ENCODE peak calls at places on chromosomes 1 and 21, in nine cellular contexts. L, N, B, M, R, S, Q, F and T are unnamed samples.

GRCh38 chr1:243542726-243543415 is 287.0 kb downstream of the SDCCAG8 start:
- DNase-seq in M (no peak), L (no peak), N (no peak), Q (no peak), B (no peak), F (no peak), S (no peak), R (no peak), T (no peak)

GRCh38 chr1:192167941-192168685 is 9.9 kb downstream of the RGS18 start:
- DNase-seq in B (no peak), M (no peak), R (no peak), Q (no peak), F (no peak), S (no peak), L (no peak), N (no peak), T (no peak)

GRCh38 chr1:234490789-234491479 is 12.0 kb upstream of the TARBP1 start:
- DNase-seq in R (no peak), N (no peak), Q (no peak), B (no peak), F (no peak), S (no peak), L (no peak), M (no peak), T (no peak)

GRCh38 chr1:234726359-234726836 is 116.4 kb upstream of the IRF2BP2 start:
- DNase-seq in R (no peak), M (no peak), N (peak), Q (no peak), F (no peak), B (no peak), L (no peak), S (no peak), T (no peak)

GRCh38 chr1:60573726-60574409 is 500.3 kb upstream of the C1orf87 start:
- DNase-seq in M (no peak), B (no peak), N (no peak), Q (no peak), L (no peak), R (no peak), F (no peak), S (no peak), T (no peak)

GRCh38 chr1:19735419-19736127 is 64.1 kb downstream of the TMCO4 start:
- DNase-seq in F (no peak), Q (no peak), L (peak), N (peak), S (no peak), M (peak), R (no peak), B (peak), T (no peak)

GRCh38 chr1:54645806-54646676 is 4.5 kb downstream of the MROH7 start:
- DNase-seq in R (no peak), M (peak), Q (no peak), S (no peak), L (no peak), N (peak), B (peak), F (no peak), T (no peak)

GRCh38 chr1:201375169-201375568 is 2.3 kb downstream of the TNNT2 start:
- DNase-seq in R (no peak), Q (no peak), S (no peak), M (no peak), B (no peak), L (no peak), F (no peak), N (no peak), T (no peak)

GRCh38 chr1:198751741-198752140 is 112.9 kb downstream of the PTPRC start:
- DNase-seq in S (no peak), L (no peak), R (no peak), N (no peak), F (no peak), Q (no peak), M (no peak), B (no peak), T (no peak)

GRCh38 chr1:167522246-167522645 is 3.9 kb upstream of the CD247 start:
- DNase-seq in N (no peak), F (no peak), L (no peak), R (no peak), S (no peak), M (no peak), B (no peak), Q (no peak), T (no peak)

GRCh38 chr1:8276173-8276914 is 41.6 kb upstream of the SLC45A1 start:
- DNase-seq in N (no peak), B (no peak), L (no peak), Q (no peak), M (no peak), S (no peak), F (no peak), R (no peak), T (no peak)

GRCh38 chr1:177256153-177256814 is 85.5 kb downstream of the BRINP2 start:
- DNase-seq in Q (peak), S (no peak), M (peak), R (no peak), L (peak), B (peak), N (peak), F (no peak), T (no peak)

GRCh38 chr1:61552630-61553029 is 172.3 kb downstream of the TM2D1 start:
- DNase-seq in R (no peak), M (peak), N (no peak), L (no peak), B (no peak), S (no peak), F (no peak), Q (no peak), T (no peak)

GRCh38 chr1:208238710-208239517 is 5.3 kb downstream of the PLXNA2 start:
- DNase-seq in S (peak), F (no peak), R (peak), M (no peak), B (no peak), Q (no peak), L (no peak), N (no peak), T (no peak)

GRCh38 chr1:42266253-42267135 is 68.5 kb downstream of the FOXJ3 start:
- DNase-seq in R (no peak), B (no peak), F (no peak), L (peak), N (no peak), Q (no peak), S (no peak), M (no peak), T (no peak)

GRCh38 chr1:20051218-20051829 is 18.7 kb upstream of the PLA2G5 start:
- DNase-seq in M (no peak), L (no peak), S (no peak), R (no peak), F (no peak), N (no peak), Q (no peak), B (no peak), T (no peak)

GRCh38 chr1:22376976-22377375 is 74.7 kb upstream of the ZBTB40 start:
- DNase-seq in R (no peak), M (no peak), F (no peak), Q (no peak), B (no peak), N (no peak), S (no peak), L (no peak), T (no peak)

GRCh38 chr1:200963076-200963475 is 60.4 kb downstream of the KIF21B start:
- DNase-seq in F (no peak), B (no peak), N (no peak), L (no peak), R (no peak), S (no peak), Q (no peak), M (no peak), T (no peak)

GRCh38 chr1:246372502-246372901 is 134.6 kb downstream of the SMYD3 start:
- DNase-seq in N (peak), L (no peak), B (no peak), S (no peak), Q (no peak), M (no peak), R (no peak), F (no peak), T (no peak)

GRCh38 chr21:42063578-42064521 is 7.3 kb upstream of the UMODL1 start:
- DNase-seq in N (no peak), B (peak), S (no peak), M (no peak), R (peak), L (no peak), Q (no peak), F (peak), T (no peak)

GRCh38 chr1:221777434-221778072 is 35.7 kb upstream of the DUSP10 start:
- DNase-seq in B (no peak), F (no peak), M (no peak), R (no peak), L (no peak), Q (no peak), N (no peak), S (no peak), T (peak)

GRCh38 chr1:11058595-11059165 is 1.1 kb downstream of the SRM start:
- DNase-seq in R (no peak), M (no peak), F (no peak), N (no peak), S (no peak), L (no peak), B (peak), Q (no peak), T (no peak)

GRCh38 chr1:172144445-172145060 is 275.9 kb upstream of the C1orf105 start:
- DNase-seq in S (peak), F (no peak), N (peak), M (peak), Q (no peak), L (no peak), R (no peak), B (peak), T (no peak)

GRCh38 chr1:99305626-99306025 is 41.3 kb downstream of the PLPPR4 start:
- DNase-seq in L (no peak), Q (no peak), R (no peak), N (no peak), F (no peak), B (no peak), M (no peak), S (no peak), T (no peak)

GRCh38 chr1:2003564-2004131 is at the start of gene CFAP74:
- DNase-seq in F (no peak), N (no peak), R (peak), L (no peak), Q (peak), S (no peak), M (no peak), B (no peak), T (no peak)

GRCh38 chr1:20089328-20090077 is 19.5 kb downstream of the PLA2G5 start:
- DNase-seq in M (no peak), Q (no peak), N (no peak), S (no peak), R (no peak), B (no peak), L (no peak), F (no peak), T (no peak)

GRCh38 chr1:99326215-99326949 is 62.1 kb downstream of the PLPPR4 start:
- DNase-seq in M (no peak), B (no peak), N (no peak), S (no peak), L (no peak), F (no peak), R (no peak), Q (no peak), T (no peak)

GRCh38 chr1:15411593-15412487 is 2.2 kb downstream of the EFHD2 start:
- DNase-seq in S (no peak), L (no peak), F (no peak), Q (no peak), R (no peak), B (peak), M (peak), N (no peak), T (peak)

GRCh38 chr21:36126166-36126565 is 8.7 kb upstream of the CBR3 start:
- DNase-seq in S (no peak), L (no peak), M (no peak), N (no peak), Q (no peak), B (no peak), R (no peak), F (no peak), T (no peak)

GRCh38 chr21:25298512-25299491 is 308.5 kb downstream of the MRPL39 start:
- DNase-seq in F (no peak), R (no peak), N (no peak), B (no peak), S (no peak), Q (no peak), L (no peak), M (no peak), T (no peak)

GRCh38 chr21:38766987-38767722 is 38.6 kb upstream of the ETS2 start:
- DNase-seq in B (peak), M (no peak), S (no peak), L (no peak), N (no peak), F (peak), Q (no peak), R (no peak), T (peak)

GRCh38 chr1:87330954-87331318 is 2.3 kb downstream of the LMO4 start:
- DNase-seq in R (no peak), N (no peak), Q (no peak), S (no peak), M (no peak), L (no peak), F (no peak), B (no peak), T (no peak)

GRCh38 chr1:154557939-154558609 is 388 bp downstream of the UBE2Q1 start:
- DNase-seq in R (no peak), M (peak), S (peak), L (no peak), Q (peak), B (peak), N (peak), F (peak), T (peak)

GRCh38 chr1:71660417-71660816 is 579.6 kb upstream of the ZRANB2 start:
- DNase-seq in S (no peak), Q (no peak), B (no peak), M (no peak), R (no peak), F (no peak), N (no peak), L (peak), T (no peak)

GRCh38 chr1:36326499-36326898 is 3.1 kb upstream of the EVA1B start:
- DNase-seq in Q (no peak), S (no peak), R (no peak), M (no peak), F (no peak), N (no peak), L (no peak), B (no peak), T (no peak)

GRCh38 chr1:13748610-13749505 is 48.9 kb downstream of the PRDM2 start:
- DNase-seq in L (peak), Q (peak), R (peak), F (peak), S (peak), B (peak), M (peak), N (peak), T (peak)
- TF ChIP-seq CTCF in L (peak), Q (peak), R (peak), F (no peak), S (no peak), B (peak), M (peak), N (no peak), T (no peak)

DNA sequence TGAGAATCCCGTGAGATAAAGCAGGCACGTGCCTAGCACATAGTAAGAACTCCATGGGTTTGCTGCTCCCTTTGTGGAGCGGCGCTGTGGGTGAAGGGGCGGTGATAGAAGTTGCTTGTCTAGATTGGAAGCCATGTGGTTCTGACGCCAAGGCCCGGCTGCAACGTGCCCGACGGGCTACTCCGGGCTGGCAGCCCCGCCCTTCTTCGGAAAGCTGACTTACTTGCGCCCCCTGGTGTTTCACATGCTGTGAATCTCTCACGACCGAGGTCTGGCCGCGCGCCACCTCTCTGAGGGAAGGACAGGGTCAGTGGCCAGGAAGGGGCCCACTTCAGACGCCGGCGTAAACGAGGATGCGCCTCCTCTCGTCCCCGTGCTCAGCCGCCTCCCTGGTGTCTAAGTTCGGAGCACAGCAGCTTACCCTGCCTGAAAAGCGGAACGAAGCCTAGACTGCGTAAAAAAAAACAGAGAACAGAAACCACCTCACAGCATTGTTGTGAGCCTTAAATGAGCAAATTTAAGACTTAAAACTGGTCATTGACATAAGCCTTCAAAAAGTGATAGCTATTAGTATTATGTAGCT is 42.6 kb upstream of the WNT2B start:
- DNase-seq in L (peak), M (peak), N (peak), B (peak), S (peak), R (peak), F (peak), Q (peak), T (peak)
- TF ChIP-seq CTCF in L (peak), M (peak), N (peak), B (peak), S (peak), R (peak), F (peak), Q (peak), T (peak)

DNA sequence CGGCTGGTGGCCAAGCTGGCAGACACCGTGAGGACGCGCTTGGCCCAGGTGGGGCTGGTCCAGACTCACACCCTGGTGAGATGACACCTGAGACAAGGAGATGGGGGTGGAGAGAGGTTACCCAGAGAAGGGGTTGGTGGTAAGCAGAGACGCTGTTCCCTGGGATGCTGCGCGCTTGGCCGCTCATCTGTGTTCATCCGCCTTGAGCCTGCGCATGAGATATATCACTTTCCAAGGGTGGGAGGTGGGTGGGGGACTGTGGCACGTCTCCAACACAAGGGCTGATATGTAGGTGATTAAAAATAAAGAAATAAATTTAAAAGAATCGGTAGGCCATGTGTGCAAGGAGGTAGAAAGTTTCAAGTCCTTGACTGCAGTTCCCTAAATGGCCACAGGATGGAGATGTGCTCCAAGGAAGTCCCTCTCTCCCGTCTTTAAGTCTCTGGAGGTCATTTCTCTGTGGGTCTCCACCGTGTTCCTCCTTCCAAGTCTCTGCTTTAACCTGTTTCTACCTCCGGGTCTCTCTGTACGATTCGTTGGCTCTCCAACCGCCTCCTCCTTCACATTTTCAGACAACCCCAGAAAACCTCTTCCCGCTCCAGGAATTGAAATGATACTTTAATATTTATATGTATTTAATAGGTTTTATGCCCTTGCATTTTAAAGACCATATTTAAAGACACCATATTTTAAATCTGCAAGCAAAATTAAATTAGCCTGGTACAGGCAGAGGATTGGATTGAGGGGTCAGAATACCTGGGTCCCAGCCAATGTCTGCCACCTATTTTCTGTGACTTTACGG is 4.5 kb downstream of the TTC24 start:
- DNase-seq in B (peak), Q (peak), S (no peak), R (no peak), N (peak), L (peak), M (peak), F (peak), T (peak)
- TF ChIP-seq CTCF in B (peak), Q (peak), S (peak), R (peak), N (peak), L (peak), M (peak), F (peak), T (peak)

DNA sequence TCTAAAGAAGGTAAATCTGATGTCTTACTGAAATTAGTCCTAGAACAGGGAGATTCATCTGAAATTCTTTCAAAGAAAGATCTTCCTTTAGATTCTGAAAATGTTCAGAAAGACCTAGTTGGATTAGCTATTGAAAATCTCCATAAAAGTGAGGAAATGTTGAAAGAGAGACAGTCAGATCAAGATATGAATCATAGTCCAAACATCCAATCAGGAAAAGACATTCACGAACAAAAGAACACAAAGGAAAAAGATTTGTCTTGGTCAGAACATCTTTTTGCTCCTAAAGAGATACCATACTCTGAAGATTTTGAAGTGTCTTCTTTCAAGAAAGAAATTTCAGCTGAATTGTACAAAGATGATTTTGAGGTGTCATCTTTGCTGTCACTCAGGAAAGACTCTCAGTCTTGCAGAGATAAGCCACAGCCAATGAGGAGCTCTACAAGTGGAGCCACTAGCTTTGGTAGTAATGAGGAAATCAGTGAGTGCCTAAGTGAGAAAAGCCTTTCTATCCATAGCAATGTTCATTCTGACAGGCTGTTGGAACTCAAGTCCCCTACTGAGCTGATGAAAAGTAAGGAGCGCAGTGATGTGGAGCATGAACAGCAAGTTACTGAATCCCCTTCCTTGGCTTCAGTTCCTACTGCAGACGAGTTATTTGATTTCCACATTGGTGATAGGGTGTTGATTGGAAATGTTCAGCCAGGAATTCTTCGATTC is 61.6 kb upstream of the QSOX1 start:
- DNase-seq in L (no peak), R (no peak), B (no peak), M (no peak), Q (no peak), F (no peak), N (no peak), S (no peak), T (no peak)
- TF ChIP-seq CTCF in L (no peak), R (no peak), B (no peak), M (no peak), Q (no peak), F (no peak), N (no peak), S (no peak), T (no peak)